ENCODE peak calls at places on chromosomes 5 and 9, in nine cellular contexts. G is germinal center; F is NCI-H1417; C is stimulated activated CD8-positive, alpha-beta memory T cell treated with anti-CD3 and anti-CD28 coated beads, Interleukin-12 subunit alpha, Interleukin-12 subunit beta, amount 100 ng/mL, for 4 hours; N is HTR-8/SVneo; O is activated gamma-delta T cell treated with Interleukin-2 at 50 U/mL for 16 hours; H is fibroblast of mammary gland; U is nucleus accumbens; P is endodermal cell. J is an unnamed sample.

GRCh38 chr9:8428389-8428788 is 628.8 kb upstream of the DMAC1 start:
- DNase-seq in G (no peak), F (no peak), C (no peak), N (no peak), O (no peak), H (no peak), U (no peak), P (no peak), J (no peak)

GRCh38 chr9:97313243-97313642 is 5.8 kb downstream of the CCDC180 start:
- DNase-seq in G (no peak), F (no peak), C (no peak), N (no peak), O (no peak), H (no peak), U (no peak), P (no peak), J (no peak)

GRCh38 chr9:96008502-96009222 is 133.2 kb downstream of the ERCC6L2 start:
- DNase-seq in G (no peak), F (no peak), C (no peak), N (no peak), O (no peak), H (peak), U (no peak), P (no peak), J (no peak)

GRCh38 chr5:129135633-129136032 is 41.1 kb downstream of the ISOC1 start:
- DNase-seq in G (no peak), F (no peak), C (no peak), N (no peak), O (no peak), H (no peak), U (no peak), P (peak), J (peak)

GRCh38 chr5:112253478-112254250 is 165.4 kb downstream of the EPB41L4A start:
- DNase-seq in G (no peak), F (no peak), C (no peak), N (no peak), O (no peak), H (peak), U (no peak), P (no peak), J (no peak)

GRCh38 chr5:42591026-42591425 is 165.6 kb upstream of the CCDC152 start:
- DNase-seq in G (no peak), F (no peak), C (no peak), N (no peak), O (no peak), H (peak), U (peak), P (no peak), J (peak)

GRCh38 chr9:110126457-110126856 is 81.5 kb downstream of the C9orf152 start:
- DNase-seq in G (no peak), F (no peak), C (no peak), N (no peak), O (no peak), H (no peak), U (no peak), P (no peak), J (peak)

GRCh38 chr5:112004867-112005532 is 248.0 kb upstream of the NREP start:
- DNase-seq in G (no peak), F (no peak), C (no peak), N (no peak), O (no peak), H (peak), U (no peak), P (no peak), J (no peak)

GRCh38 chr9:134331186-134332025 is 5.2 kb downstream of the RXRA start:
- DNase-seq in G (no peak), F (no peak), C (no peak), N (no peak), O (no peak), H (no peak), U (no peak), P (no peak), J (no peak)

GRCh38 chr5:159878988-159879471 is 37.3 kb upstream of the ADRA1B start:
- DNase-seq in G (no peak), F (peak), C (no peak), N (peak), O (no peak), H (peak), U (peak), P (peak), J (peak)